ENCODE peak calls at places on chromosomes 4 and X, in seven cellular contexts. K is hepatocyte; Z is colonic mucosa; I is A549; R is lower lobe of right lung; Y is CD8-positive, alpha-beta T cell; H is uterus. U is an unnamed sample. For H3K4me1, the result is how much of the 10 kb centered on the place peaks cover.

GRCh38 chr4:6772223-6772928 is 10.2 kb upstream of the KIAA0232 start:
- DNase-seq in K (no peak), Z (peak), I (no peak), R (no peak), Y (no peak), H (no peak), U (peak)

GRCh38 chr4:24172406-24172805 is 282.6 kb upstream of the PPARGC1A start:
- DNase-seq in K (no peak), Z (no peak), I (no peak), R (no peak), Y (no peak), H (no peak), U (no peak)

GRCh38 chr4:20832821-20833220 is 132.6 kb downstream of the PACRGL start:
- DNase-seq in K (no peak), Z (no peak), I (no peak), R (no peak), Y (no peak), H (no peak), U (no peak)

GRCh38 chr4:163107754-163108153 is 58.9 kb downstream of the NAF1 start:
- DNase-seq in K (no peak), Z (no peak), I (no peak), R (no peak), Y (no peak), H (no peak), U (peak)

GRCh38 chrX:45669715-45670360 is 469.2 kb upstream of the DIPK2B start:
- DNase-seq in K (no peak), Z (no peak), I (no peak), R (no peak), Y (no peak), H (no peak), U (no peak)

GRCh38 chrX:27878862-27879261 is 71.1 kb downstream of the MAGEB10 start:
- DNase-seq in K (no peak), Z (no peak), I (no peak), R (no peak), Y (no peak), H (no peak), U (no peak)

GRCh38 chr4:168836482-168836881 is 173.6 kb downstream of the CBR4 start:
- DNase-seq in K (no peak), Z (no peak), I (no peak), R (no peak), Y (no peak), H (no peak), U (no peak)

GRCh38 chr4:126777649-126778048 is 855.1 kb upstream of the INTU start:
- DNase-seq in K (no peak), Z (no peak), I (no peak), R (no peak), Y (no peak), H (no peak), U (no peak)

GRCh38 chr4:8780596-8781368 is 90.9 kb downstream of the HMX1 start:
- DNase-seq in K (no peak), Z (no peak), I (no peak), R (no peak), Y (no peak), H (no peak), U (no peak)

GRCh38 chrX:11412715-11413623 is 119.8 kb downstream of the AMELX start:
- DNase-seq in K (no peak), Z (no peak), I (no peak), R (no peak), Y (no peak), H (no peak), U (no peak)

GRCh38 chrX:29935455-29935854 is 279.9 kb upstream of the MAGEB2 start:
- DNase-seq in K (no peak), Z (no peak), I (no peak), R (no peak), Y (no peak), H (no peak), U (no peak)

GRCh38 chrX:130108647-130109428 is 1.5 kb downstream of the ELF4 start:
- DNase-seq in K (peak), Z (peak), I (peak), R (peak), Y (no peak), H (no peak), U (peak)

DNA sequence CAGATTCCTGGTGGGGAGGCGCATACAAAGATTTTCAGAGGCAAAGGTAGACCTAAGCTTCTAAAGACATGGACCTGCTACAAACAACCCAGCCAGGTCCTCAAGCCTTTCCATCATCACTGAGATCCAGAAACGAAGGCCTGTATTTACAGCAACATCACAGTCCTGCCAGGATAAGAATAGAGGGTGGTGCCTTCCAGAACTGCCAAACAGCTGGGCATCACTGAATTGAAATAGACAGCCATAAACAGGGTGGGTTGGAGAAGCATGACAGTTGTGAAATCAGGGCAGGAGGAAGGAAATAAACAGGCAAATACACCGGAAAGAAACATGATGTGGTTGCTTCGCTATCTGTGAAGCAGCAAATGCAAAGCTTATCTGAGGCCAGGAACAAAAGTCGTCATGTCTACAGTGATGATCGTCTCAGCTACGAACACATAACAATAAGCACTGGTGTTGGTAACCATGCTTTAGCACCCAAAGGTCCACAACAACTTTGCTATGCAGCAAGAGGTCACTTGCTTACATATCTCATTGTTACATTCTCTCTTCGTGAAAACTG is 6.7 kb upstream of the TMEM154 start:
- DNase-seq in K (no peak), Z (no peak), I (no peak), R (no peak), Y (no peak), H (no peak), U (no peak)
- H3K4me1 ChIP-seq in K (under half), Z (under half), I (under half), R (under half), Y (under half), H (under half), U (under half)

GRCh38 chr4:148060264-148061138 is 328.6 kb downstream of the ARHGAP10 start:
- DNase-seq in K (no peak), Z (peak), I (no peak), R (no peak), Y (no peak), H (no peak), U (no peak)
- H3K4me3 ChIP-seq in K (no peak), Z (no peak), I (no peak), R (peak), Y (peak), H (no peak), U (no peak)

DNA sequence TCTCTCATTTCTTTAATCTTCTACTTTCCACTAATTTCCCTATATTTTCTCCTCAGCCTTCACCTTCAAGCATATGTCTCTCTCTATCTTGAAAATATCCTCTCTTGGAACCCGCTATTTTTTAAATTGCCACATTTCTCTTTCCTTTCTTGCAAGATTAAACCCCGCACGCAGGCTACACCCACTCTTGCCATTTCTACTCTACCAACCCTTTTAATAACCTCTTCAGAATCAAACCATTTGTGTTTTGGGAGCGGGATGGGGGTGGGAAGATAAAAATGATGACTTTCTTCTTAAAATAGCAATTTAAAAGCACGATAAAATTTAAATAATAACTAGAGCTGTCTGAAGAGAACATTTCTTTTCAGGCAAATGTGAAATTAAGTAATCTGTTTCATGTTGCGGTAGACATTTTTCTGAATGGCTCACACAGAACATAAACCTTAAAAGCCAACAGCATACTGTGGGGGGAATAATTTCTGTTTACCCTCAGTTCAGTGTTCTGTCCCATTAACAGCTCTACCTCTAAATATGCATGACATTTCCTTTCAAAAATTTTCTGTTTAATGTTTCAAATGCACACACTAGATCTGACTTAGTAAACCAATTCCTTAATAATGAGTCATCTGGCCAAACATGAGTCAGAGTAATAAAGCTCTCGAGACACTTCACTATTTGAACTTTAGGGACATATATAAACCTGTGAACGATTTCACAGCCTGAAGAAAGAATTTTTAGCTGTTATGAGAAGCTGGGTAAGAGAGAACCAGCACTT is 20.5 kb downstream of the ARSJ start:
- DNase-seq in K (peak), Z (no peak), I (peak), R (no peak), Y (no peak), H (no peak), U (peak)
- H3K4me1 ChIP-seq in K (under half), Z (under half), I (under half), R (under half), Y (under half), H (under half), U (under half)

DNA sequence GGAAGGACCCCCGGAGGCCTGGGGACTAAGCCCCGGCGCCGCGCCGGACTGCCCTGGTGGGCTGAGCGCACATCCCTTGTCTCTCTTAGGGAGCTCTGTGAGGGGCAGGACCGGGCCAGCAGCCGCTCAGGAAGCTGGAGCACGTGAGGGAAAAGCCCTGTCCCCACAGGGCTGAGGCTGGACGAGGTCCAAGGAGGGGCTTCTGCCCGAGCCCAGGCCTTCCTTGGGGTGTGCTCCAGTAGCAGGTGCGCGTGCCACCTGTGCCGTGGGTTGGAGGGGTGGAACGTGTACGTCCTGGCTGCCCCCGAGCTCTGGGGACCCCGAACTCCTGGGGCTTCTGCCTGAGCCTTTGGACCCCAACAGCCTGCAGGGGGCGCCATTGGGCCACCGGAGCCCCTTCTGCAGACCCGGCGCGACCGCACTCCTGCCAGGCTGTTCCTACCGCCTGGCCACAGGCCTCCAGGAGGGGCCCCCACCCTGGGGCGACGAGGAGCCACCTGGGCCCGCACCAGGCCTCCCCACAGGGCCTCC is 27.2 kb downstream of the TACC3 start:
- DNase-seq in K (peak), Z (peak), I (peak), R (peak), Y (peak), H (peak), U (peak)
- H3K4me3 ChIP-seq in K (no peak), Z (no peak), I (no peak), R (no peak), Y (no peak), H (no peak), U (no peak)

DNA sequence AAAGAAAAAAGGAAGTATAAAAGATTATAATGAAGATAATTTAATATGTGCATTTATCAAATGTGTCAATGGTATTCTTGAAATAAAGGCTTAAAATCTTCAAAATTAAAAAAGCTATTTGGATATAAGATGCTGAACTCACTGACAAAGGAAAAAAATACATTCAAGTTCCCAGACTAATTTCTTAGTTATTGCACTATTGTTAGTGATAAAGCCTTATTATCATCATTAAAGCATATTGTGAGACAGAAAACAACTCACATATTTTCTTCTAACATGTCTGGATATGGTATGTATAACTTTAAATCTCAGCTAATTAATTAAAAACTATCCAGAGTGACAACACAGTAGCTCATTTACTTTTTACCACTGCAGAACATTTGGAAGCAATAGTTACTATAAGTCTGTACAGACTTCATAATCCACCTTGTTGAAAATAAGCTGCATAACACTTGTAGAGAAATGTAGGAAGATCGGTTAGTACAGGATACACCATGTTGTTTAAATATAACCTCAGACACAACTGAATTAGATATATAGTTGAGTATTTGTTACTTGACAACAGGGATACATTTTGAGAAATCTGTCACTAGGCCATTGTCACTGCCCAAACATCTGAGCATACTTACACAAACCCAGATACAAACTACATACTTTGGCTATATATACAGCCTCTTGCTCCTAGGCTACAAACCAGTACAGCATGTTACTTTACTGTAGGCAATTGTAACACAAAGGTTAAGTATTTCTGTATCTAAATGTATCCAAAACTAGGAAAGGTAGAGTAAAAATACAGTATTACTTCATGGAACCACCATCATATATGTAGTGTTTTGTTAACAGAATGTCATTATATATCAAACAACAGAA is 12.8 kb upstream of the FAM200B start:
- DNase-seq in K (no peak), Z (no peak), I (no peak), R (no peak), Y (no peak), H (no peak), U (no peak)
- H3K4me1 ChIP-seq in K (under half), Z (under half), I (under half), R (under half), Y (under half), H (under half), U (under half)

DNA sequence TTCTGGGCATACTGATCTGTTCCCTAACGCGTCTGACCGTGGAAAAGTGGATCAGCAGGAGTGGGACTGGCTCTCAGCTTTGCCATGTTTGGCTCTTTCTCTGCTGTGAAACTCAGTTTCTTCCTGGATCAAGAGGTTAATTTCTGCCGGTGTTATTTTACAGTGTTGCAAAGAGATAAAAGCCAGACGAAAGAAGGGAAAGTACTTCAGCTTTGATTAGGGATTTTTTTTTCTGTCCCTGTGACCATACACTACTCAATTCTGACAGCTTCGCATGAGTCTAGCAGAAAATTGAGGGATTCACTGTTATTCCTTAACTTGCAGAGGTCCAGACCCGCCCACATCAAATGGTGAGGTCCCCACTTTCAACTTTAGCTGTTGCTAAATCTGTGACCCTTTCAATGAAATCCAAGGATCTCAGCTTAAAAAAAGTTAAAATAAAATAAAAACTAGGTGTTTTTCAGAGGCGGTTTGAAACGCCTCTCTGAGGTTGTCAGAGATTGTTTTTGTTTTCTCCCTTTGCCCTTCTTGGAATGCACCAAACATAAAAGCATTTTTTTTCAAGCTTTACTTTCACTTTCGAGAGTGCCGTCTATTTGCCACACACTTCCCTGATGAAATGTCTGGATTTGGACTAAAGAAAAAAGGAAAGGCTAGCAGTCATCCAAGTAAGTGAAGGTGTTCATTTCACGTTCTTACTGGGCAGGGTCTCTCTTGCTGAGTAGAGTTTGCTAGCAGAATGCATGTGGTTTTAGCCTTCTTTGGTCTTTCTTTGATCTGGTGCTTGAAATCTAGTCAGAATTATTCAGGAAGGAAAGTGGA is at the start of gene TLR3:
- DNase-seq in K (no peak), Z (peak), I (no peak), R (no peak), Y (no peak), H (no peak), U (peak)
- H3K4me3 ChIP-seq in K (peak), Z (peak), I (peak), R (peak), Y (peak), H (peak), U (peak)

DNA sequence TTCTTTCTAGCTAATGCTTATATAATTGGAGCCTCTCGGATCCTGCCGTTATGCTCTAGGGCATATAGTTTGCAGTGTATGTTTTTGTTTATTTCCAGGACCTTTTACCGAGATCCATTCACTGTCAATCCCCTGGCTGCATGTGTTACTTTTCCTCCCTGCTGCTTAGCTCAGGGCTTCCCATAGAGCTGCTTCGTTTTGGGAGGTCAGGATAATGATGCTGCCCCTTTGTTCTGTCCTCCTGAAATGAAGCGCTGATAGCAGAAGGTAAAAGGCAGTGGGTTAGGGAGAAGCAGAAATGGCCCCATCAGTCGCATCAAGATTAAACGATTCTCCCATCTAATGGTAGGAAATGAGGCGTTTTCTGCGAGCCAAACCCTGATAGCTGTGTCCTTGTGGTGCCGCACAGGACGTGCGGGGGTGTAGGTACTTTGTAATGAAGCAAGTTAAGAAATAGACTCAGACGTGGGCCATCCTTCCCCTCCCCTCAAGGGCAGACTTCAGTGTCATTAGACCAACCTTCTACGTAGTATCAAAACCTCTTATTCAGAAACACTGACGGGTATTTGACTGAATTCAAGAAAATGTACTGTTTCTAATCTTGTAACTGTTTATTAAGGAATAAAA is 37.3 kb downstream of the AFF2 start:
- DNase-seq in K (no peak), Z (no peak), I (no peak), R (no peak), Y (no peak), H (no peak), U (no peak)
- H3K4me1 ChIP-seq in K (under half), Z (under half), I (under half), R (under half), Y (under half), H (under half), U (under half)

DNA sequence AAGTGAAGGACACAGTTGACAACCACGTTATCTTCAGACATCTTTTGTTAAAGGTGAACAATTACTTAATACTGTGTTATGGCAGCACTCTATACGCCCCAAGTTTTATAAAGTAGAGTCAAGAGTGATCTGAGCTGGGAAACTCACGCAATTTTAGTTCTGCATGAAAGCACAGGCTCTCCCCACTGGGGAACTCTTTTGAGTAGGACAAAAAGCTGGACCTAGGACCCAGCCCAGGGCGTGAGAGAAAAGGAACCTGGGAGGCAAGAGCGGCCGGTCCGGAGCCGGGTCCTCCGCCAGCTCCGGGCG is 152.6 kb upstream of the SLC4A4 start:
- DNase-seq in K (no peak), Z (no peak), I (no peak), R (no peak), Y (no peak), H (no peak), U (no peak)
- H3K4me3 ChIP-seq in K (peak), Z (peak), I (peak), R (peak), Y (no peak), H (peak), U (peak)

GRCh38 chr4:55727746-55728145 is 91.6 kb upstream of the NMU start:
- DNase-seq in K (no peak), Z (no peak), I (no peak), R (no peak), Y (no peak), H (no peak), U (no peak)
- H3K4me1 ChIP-seq in K (under half), Z (under half), I (under half), R (under half), Y (under half), H (under half), U (under half)

GRCh38 chr4:97910005-97910404 is 233.3 kb downstream of the STPG2 start:
- DNase-seq in K (peak), Z (no peak), I (peak), R (no peak), Y (no peak), H (no peak), U (no peak)

GRCh38 chr4:97917115-97917514 is 226.2 kb downstream of the STPG2 start:
- DNase-seq in K (no peak), Z (no peak), I (no peak), R (no peak), Y (no peak), H (no peak), U (no peak)

GRCh38 chr4:97912151-97912550 is 231.1 kb downstream of the STPG2 start:
- DNase-seq in K (peak), Z (no peak), I (no peak), R (no peak), Y (no peak), H (no peak), U (peak)

GRCh38 chr4:97911236-97911906 is 231.9 kb downstream of the STPG2 start:
- DNase-seq in K (no peak), Z (no peak), I (no peak), R (no peak), Y (no peak), H (no peak), U (no peak)
- H3K4me3 ChIP-seq in K (no peak), Z (no peak), I (peak), R (no peak), Y (no peak), H (no peak), U (no peak)

U was measured in small intestine.